ENCODE peak calls at places on chromosomes 5 and 9, in eight cellular contexts. V, L, U, Y, C, Z, J and D are unnamed samples.

GRCh38 chr5:45694255-45694834 is 1.8 kb downstream of the HCN1 start:
- DNase-seq in V (no peak), L (peak; percentile 17), U (peak; percentile 31), Y (no peak), C (no peak), Z (no peak), J (no peak), D (peak; percentile 7)

GRCh38 chr5:61881821-61882220 is 424.2 kb upstream of the KIF2A start:
- DNase-seq in V (no peak), L (no peak), U (peak; percentile 53), Y (peak; percentile 24), C (peak; percentile 3), Z (peak; percentile 8), J (no peak), D (no peak)

GRCh38 chr5:177452688-177453638 is 6.3 kb downstream of the PRR7 start:
- DNase-seq in V (no peak), L (no peak), U (peak; percentile 26), Y (no peak), C (peak; percentile 61), Z (peak; percentile 9), J (no peak), D (peak; percentile 72)

GRCh38 chr9:37730256-37730655 is 23.3 kb upstream of the TRMT10B start:
- DNase-seq in V (no peak), L (no peak), U (peak; percentile 40), Y (no peak), C (no peak), Z (no peak), J (no peak), D (no peak)

GRCh38 chr9:129252937-129253819 is 75.1 kb upstream of the IER5L start:
- DNase-seq in V (no peak), L (no peak), U (no peak), Y (peak; percentile 30), C (peak; percentile 28), Z (peak; percentile 68), J (no peak), D (peak; percentile 82)

GRCh38 chr5:97501286-97501964 is 318.4 kb upstream of the RIOK2 start:
- DNase-seq in V (no peak), L (no peak), U (no peak), Y (peak; percentile 29), C (no peak), Z (no peak), J (no peak), D (no peak)

GRCh38 chr9:123020796-123021195 is 12.7 kb upstream of the GPR21 start:
- DNase-seq in V (no peak), L (no peak), U (no peak), Y (no peak), C (no peak), Z (no peak), J (no peak), D (no peak)

GRCh38 chr5:55997742-55998351 is 3.1 kb upstream of the IL6ST start:
- DNase-seq in V (no peak), L (peak; percentile 33), U (peak; percentile 83), Y (no peak), C (no peak), Z (no peak), J (no peak), D (no peak)

GRCh38 chr5:135551593-135552447 is 16.1 kb upstream of the NEUROG1 start:
- DNase-seq in V (peak; percentile 71), L (peak; percentile 77), U (peak; percentile 82), Y (peak; percentile 29), C (peak; percentile 56), Z (peak; percentile 73), J (peak; percentile 71), D (peak; percentile 92)

GRCh38 chr5:16528382-16528849 is 62.8 kb upstream of the ZNF622 start:
- DNase-seq in V (no peak), L (no peak), U (no peak), Y (no peak), C (no peak), Z (no peak), J (no peak), D (no peak)

GRCh38 chr9:90956026-90956810 is 154.6 kb downstream of the SYK start:
- DNase-seq in V (no peak), L (no peak), U (peak; percentile 57), Y (no peak), C (no peak), Z (no peak), J (no peak), D (no peak)